ENCODE peak calls at places on chromosomes 3 and 15, in seven cellular contexts. One of them, this sample, is unnamed.

GRCh38 chr3:190526787-190527767 is 13.2 kb downstream of the IL1RAP start:
- DNase-seq in GM03348: peak; percentile 43
- DNase-seq in activated T-helper 1 cell treated with Interleukin-2 at 50 U/mL for 16 hours: no peak
- DNase-seq in left ventricle myocardium superior: no peak
- DNase-seq in SW480: no peak
- DNase-seq in naive thymus-derived CD8-positive, alpha-beta T cell: no peak
- DNase-seq in RWPE2: no peak
- DNase-seq in this sample: no peak

GRCh38 chr3:177746259-177747021 is 549.2 kb upstream of the TBL1XR1 start:
- DNase-seq in left ventricle myocardium superior: no peak
- DNase-seq in RWPE2: no peak
- DNase-seq in activated T-helper 1 cell treated with Interleukin-2 at 50 U/mL for 16 hours: no peak
- DNase-seq in naive thymus-derived CD8-positive, alpha-beta T cell: no peak
- DNase-seq in SW480: no peak
- DNase-seq in GM03348: no peak
- DNase-seq in this sample: no peak

GRCh38 chr15:57785959-57786358 is 79.4 kb downstream of the POLR2M start:
- DNase-seq in SW480: no peak
- DNase-seq in RWPE2: no peak
- DNase-seq in naive thymus-derived CD8-positive, alpha-beta T cell: no peak
- DNase-seq in GM03348: no peak
- DNase-seq in left ventricle myocardium superior: no peak
- DNase-seq in activated T-helper 1 cell treated with Interleukin-2 at 50 U/mL for 16 hours: no peak
- DNase-seq in this sample: no peak

GRCh38 chr3:45939341-45939771 is 3.9 kb upstream of the CXCR6 start:
- DNase-seq in naive thymus-derived CD8-positive, alpha-beta T cell: no peak
- DNase-seq in left ventricle myocardium superior: no peak
- DNase-seq in SW480: no peak
- DNase-seq in activated T-helper 1 cell treated with Interleukin-2 at 50 U/mL for 16 hours: no peak
- DNase-seq in GM03348: no peak
- DNase-seq in RWPE2: no peak
- DNase-seq in this sample: no peak

GRCh38 chr3:153026026-153026425 is 136.0 kb upstream of the RAP2B start:
- DNase-seq in RWPE2: no peak
- DNase-seq in SW480: peak; percentile 54
- DNase-seq in left ventricle myocardium superior: no peak
- DNase-seq in naive thymus-derived CD8-positive, alpha-beta T cell: no peak
- DNase-seq in GM03348: peak; percentile 51
- DNase-seq in activated T-helper 1 cell treated with Interleukin-2 at 50 U/mL for 16 hours: no peak
- DNase-seq in this sample: no peak

GRCh38 chr3:40975711-40976121 is 223.6 kb upstream of the CTNNB1 start:
- DNase-seq in naive thymus-derived CD8-positive, alpha-beta T cell: no peak
- DNase-seq in RWPE2: no peak
- DNase-seq in SW480: no peak
- DNase-seq in left ventricle myocardium superior: no peak
- DNase-seq in activated T-helper 1 cell treated with Interleukin-2 at 50 U/mL for 16 hours: no peak
- DNase-seq in GM03348: no peak
- DNase-seq in this sample: no peak

GRCh38 chr15:85542895-85543331 is 162.5 kb downstream of the AKAP13 start:
- DNase-seq in naive thymus-derived CD8-positive, alpha-beta T cell: no peak
- DNase-seq in activated T-helper 1 cell treated with Interleukin-2 at 50 U/mL for 16 hours: no peak
- DNase-seq in SW480: no peak
- DNase-seq in left ventricle myocardium superior: no peak
- DNase-seq in RWPE2: no peak
- DNase-seq in GM03348: no peak
- DNase-seq in this sample: no peak

GRCh38 chr3:183359036-183359435 is 69.4 kb downstream of the MCF2L2 start:
- DNase-seq in naive thymus-derived CD8-positive, alpha-beta T cell: no peak
- DNase-seq in left ventricle myocardium superior: no peak
- DNase-seq in activated T-helper 1 cell treated with Interleukin-2 at 50 U/mL for 16 hours: no peak
- DNase-seq in RWPE2: no peak
- DNase-seq in SW480: no peak
- DNase-seq in GM03348: no peak
- DNase-seq in this sample: no peak

GRCh38 chr3:186413615-186414415 is 51.8 kb upstream of the DGKG start:
- DNase-seq in RWPE2: no peak
- DNase-seq in left ventricle myocardium superior: peak; percentile 70
- DNase-seq in activated T-helper 1 cell treated with Interleukin-2 at 50 U/mL for 16 hours: no peak
- DNase-seq in naive thymus-derived CD8-positive, alpha-beta T cell: no peak
- DNase-seq in SW480: peak; percentile 26
- DNase-seq in GM03348: peak; percentile 26
- DNase-seq in this sample: peak; percentile 75

GRCh38 chr3:77171026-77171425 is 131.1 kb downstream of the ROBO2 start:
- DNase-seq in SW480: no peak
- DNase-seq in activated T-helper 1 cell treated with Interleukin-2 at 50 U/mL for 16 hours: no peak
- DNase-seq in left ventricle myocardium superior: no peak
- DNase-seq in naive thymus-derived CD8-positive, alpha-beta T cell: no peak
- DNase-seq in RWPE2: no peak
- DNase-seq in GM03348: no peak
- DNase-seq in this sample: no peak

GRCh38 chr3:77577264-77577663 is 537.4 kb downstream of the ROBO2 start:
- DNase-seq in naive thymus-derived CD8-positive, alpha-beta T cell: no peak
- DNase-seq in GM03348: no peak
- DNase-seq in left ventricle myocardium superior: no peak
- DNase-seq in SW480: no peak
- DNase-seq in RWPE2: no peak
- DNase-seq in activated T-helper 1 cell treated with Interleukin-2 at 50 U/mL for 16 hours: no peak
- DNase-seq in this sample: no peak

GRCh38 chr15:39454189-39454986 is 126.5 kb upstream of the THBS1 start:
- DNase-seq in naive thymus-derived CD8-positive, alpha-beta T cell: no peak
- DNase-seq in activated T-helper 1 cell treated with Interleukin-2 at 50 U/mL for 16 hours: no peak
- DNase-seq in RWPE2: no peak
- DNase-seq in left ventricle myocardium superior: no peak
- DNase-seq in SW480: no peak
- DNase-seq in GM03348: peak; percentile 24
- DNase-seq in this sample: no peak

GRCh38 chr3:38579551-38580449 is 69.7 kb downstream of the SCN5A start:
- DNase-seq in naive thymus-derived CD8-positive, alpha-beta T cell: no peak
- DNase-seq in activated T-helper 1 cell treated with Interleukin-2 at 50 U/mL for 16 hours: no peak
- DNase-seq in SW480: no peak
- DNase-seq in GM03348: peak; percentile 25
- DNase-seq in left ventricle myocardium superior: peak; percentile 78
- DNase-seq in RWPE2: no peak
- DNase-seq in this sample: no peak

GRCh38 chr3:61353353-61353752 is 102.1 kb upstream of the FHIT start:
- DNase-seq in naive thymus-derived CD8-positive, alpha-beta T cell: no peak
- DNase-seq in left ventricle myocardium superior: no peak
- DNase-seq in activated T-helper 1 cell treated with Interleukin-2 at 50 U/mL for 16 hours: no peak
- DNase-seq in SW480: no peak
- DNase-seq in GM03348: no peak
- DNase-seq in RWPE2: no peak
- DNase-seq in this sample: no peak

GRCh38 chr15:51846463-51847230 is 17.2 kb downstream of the TMOD3 start:
- DNase-seq in naive thymus-derived CD8-positive, alpha-beta T cell: no peak
- DNase-seq in SW480: no peak
- DNase-seq in RWPE2: no peak
- DNase-seq in left ventricle myocardium superior: no peak
- DNase-seq in GM03348: peak; percentile 49
- DNase-seq in activated T-helper 1 cell treated with Interleukin-2 at 50 U/mL for 16 hours: no peak
- DNase-seq in this sample: no peak

GRCh38 chr3:49296781-49297420 is 19.9 kb upstream of the C3orf62 start:
- DNase-seq in left ventricle myocardium superior: peak; percentile 64
- DNase-seq in RWPE2: no peak
- DNase-seq in activated T-helper 1 cell treated with Interleukin-2 at 50 U/mL for 16 hours: no peak
- DNase-seq in SW480: no peak
- DNase-seq in naive thymus-derived CD8-positive, alpha-beta T cell: no peak
- DNase-seq in GM03348: peak; percentile 18
- DNase-seq in this sample: peak; percentile 24

GRCh38 chr3:169658311-169658931 is 5.1 kb downstream of the MECOM start:
- DNase-seq in naive thymus-derived CD8-positive, alpha-beta T cell: no peak
- DNase-seq in GM03348: no peak
- DNase-seq in RWPE2: no peak
- DNase-seq in left ventricle myocardium superior: peak; percentile 28
- DNase-seq in activated T-helper 1 cell treated with Interleukin-2 at 50 U/mL for 16 hours: no peak
- DNase-seq in SW480: no peak
- DNase-seq in this sample: no peak

GRCh38 chr3:106423321-106424225 is 554.8 kb upstream of the CBLB start:
- DNase-seq in activated T-helper 1 cell treated with Interleukin-2 at 50 U/mL for 16 hours: no peak
- DNase-seq in RWPE2: no peak
- DNase-seq in naive thymus-derived CD8-positive, alpha-beta T cell: no peak
- DNase-seq in left ventricle myocardium superior: no peak
- DNase-seq in GM03348: no peak
- DNase-seq in SW480: no peak
- DNase-seq in this sample: no peak

GRCh38 chr3:53174346-53175250 is 13.6 kb downstream of the PRKCD start:
- DNase-seq in activated T-helper 1 cell treated with Interleukin-2 at 50 U/mL for 16 hours: no peak
- DNase-seq in RWPE2: no peak
- DNase-seq in left ventricle myocardium superior: no peak
- DNase-seq in naive thymus-derived CD8-positive, alpha-beta T cell: no peak
- DNase-seq in GM03348: no peak
- DNase-seq in SW480: no peak
- DNase-seq in this sample: no peak

GRCh38 chr15:82692171-82692570 is 17.5 kb downstream of the AP3B2 start:
- DNase-seq in SW480: no peak
- DNase-seq in RWPE2: no peak
- DNase-seq in naive thymus-derived CD8-positive, alpha-beta T cell: no peak
- DNase-seq in activated T-helper 1 cell treated with Interleukin-2 at 50 U/mL for 16 hours: no peak
- DNase-seq in GM03348: no peak
- DNase-seq in left ventricle myocardium superior: no peak
- DNase-seq in this sample: no peak

GRCh38 chr15:33194237-33194636 is 277 bp downstream of the FMN1 start:
- DNase-seq in RWPE2: no peak
- DNase-seq in activated T-helper 1 cell treated with Interleukin-2 at 50 U/mL for 16 hours: no peak
- DNase-seq in naive thymus-derived CD8-positive, alpha-beta T cell: no peak
- DNase-seq in GM03348: peak; percentile 7
- DNase-seq in left ventricle myocardium superior: no peak
- DNase-seq in SW480: no peak
- DNase-seq in this sample: no peak

GRCh38 chr3:138916824-138917223 is 30.1 kb downstream of the FOXL2 start:
- DNase-seq in SW480: no peak
- DNase-seq in GM03348: no peak
- DNase-seq in activated T-helper 1 cell treated with Interleukin-2 at 50 U/mL for 16 hours: no peak
- DNase-seq in RWPE2: no peak
- DNase-seq in naive thymus-derived CD8-positive, alpha-beta T cell: no peak
- DNase-seq in left ventricle myocardium superior: no peak
- DNase-seq in this sample: no peak

GRCh38 chr3:31544634-31545033 is 11.9 kb downstream of the STT3B start:
- DNase-seq in SW480: no peak
- DNase-seq in RWPE2: no peak
- DNase-seq in naive thymus-derived CD8-positive, alpha-beta T cell: no peak
- DNase-seq in left ventricle myocardium superior: peak; percentile 44
- DNase-seq in activated T-helper 1 cell treated with Interleukin-2 at 50 U/mL for 16 hours: no peak
- DNase-seq in GM03348: no peak
- DNase-seq in this sample: peak; percentile 63

GRCh38 chr3:31776016-31776415 is 205.0 kb downstream of the OSBPL10 start:
- DNase-seq in RWPE2: no peak
- DNase-seq in left ventricle myocardium superior: no peak
- DNase-seq in activated T-helper 1 cell treated with Interleukin-2 at 50 U/mL for 16 hours: no peak
- DNase-seq in SW480: no peak
- DNase-seq in naive thymus-derived CD8-positive, alpha-beta T cell: no peak
- DNase-seq in GM03348: no peak
- DNase-seq in this sample: no peak

GRCh38 chr15:33031324-33031736 is 163.2 kb downstream of the FMN1 start:
- DNase-seq in GM03348: peak; percentile 69
- DNase-seq in naive thymus-derived CD8-positive, alpha-beta T cell: no peak
- DNase-seq in SW480: peak; percentile 25
- DNase-seq in RWPE2: no peak
- DNase-seq in activated T-helper 1 cell treated with Interleukin-2 at 50 U/mL for 16 hours: no peak
- DNase-seq in left ventricle myocardium superior: no peak
- DNase-seq in this sample: no peak